ENCODE peak calls at places on chromosomes 3 and 15, in nine cellular contexts. U, P, Y, A, R, W, N, V and Q are unnamed samples.

GRCh38 chr3:129732200-129732876 is 125.9 kb upstream of the PLXND1 start:
- DNase-seq in N (peak; percentile 69), V (no peak), R (no peak), A (no peak), P (no peak), Y (no peak), U (no peak), W (no peak), Q (no peak)

GRCh38 chr15:74040115-74040850 is 42.1 kb downstream of the GOLGA6A start:
- DNase-seq in A (no peak), V (no peak), Y (peak; percentile 73), P (no peak), U (peak; percentile 66), R (no peak), N (peak; percentile 48), W (peak; percentile 98), Q (no peak)

GRCh38 chr3:192851821-192852352 is 65.8 kb downstream of the MB21D2 start:
- DNase-seq in P (peak; percentile 39), N (peak; percentile 93), W (peak; percentile 87), V (no peak), Y (no peak), R (peak; percentile 79), A (peak; percentile 88), U (peak; percentile 62), Q (no peak)

GRCh38 chr3:109339714-109340648 is 2.6 kb upstream of the DPPA4 start:
- DNase-seq in W (no peak), A (no peak), P (no peak), Y (no peak), N (no peak), R (no peak), U (no peak), V (no peak), Q (no peak)

GRCh38 chr3:177150970-177151627 is 46.2 kb downstream of the TBL1XR1 start:
- DNase-seq in P (no peak), Y (no peak), A (no peak), N (peak; percentile 83), R (no peak), W (peak; percentile 82), V (peak; percentile 34), U (no peak), Q (peak; percentile 57)

GRCh38 chr15:78640527-78640839 is 527 bp downstream of the CHRNB4 start:
- DNase-seq in Y (no peak), P (no peak), U (no peak), A (no peak), W (no peak), R (no peak), N (no peak), V (peak; percentile 31), Q (no peak)

GRCh38 chr3:192090586-192090985 is 629.6 kb downstream of the PYDC2 start:
- DNase-seq in Y (no peak), A (no peak), W (no peak), U (no peak), P (peak; percentile 3), V (no peak), N (no peak), R (no peak), Q (no peak)

GRCh38 chr3:169998668-169999131 is 32.1 kb downstream of the SEC62 start:
- DNase-seq in P (peak; percentile 23), Y (no peak), A (no peak), W (peak; percentile 89), R (no peak), V (no peak), N (peak; percentile 63), U (no peak), Q (no peak)

GRCh38 chr3:185986201-185986600 is 48.4 kb upstream of the TRA2B start:
- DNase-seq in A (no peak), U (no peak), W (no peak), P (no peak), Y (no peak), R (no peak), V (no peak), N (no peak), Q (no peak)

GRCh38 chr3:102057781-102058421 is 208.6 kb downstream of the NFKBIZ start:
- DNase-seq in W (no peak), Y (no peak), A (no peak), P (no peak), U (no peak), N (peak; percentile 44), V (peak; percentile 40), R (no peak), Q (peak; percentile 43)

GRCh38 chr3:195246608-195247007 is 24.4 kb downstream of the XXYLT1 start:
- DNase-seq in W (no peak), R (no peak), A (no peak), Y (no peak), N (no peak), P (no peak), U (no peak), V (no peak), Q (no peak)

GRCh38 chr3:184737641-184738518 is 26.0 kb upstream of the MAGEF1 start:
- DNase-seq in W (peak; percentile 76), U (no peak), R (peak; percentile 45), N (peak; percentile 97), V (no peak), Y (peak; percentile 7), A (peak; percentile 47), P (no peak), Q (no peak)

GRCh38 chr15:69612112-69612511 is 159.5 kb downstream of the RPLP1 start:
- DNase-seq in V (no peak), Y (no peak), R (no peak), P (no peak), A (no peak), W (no peak), N (no peak), U (no peak), Q (no peak)

GRCh38 chr15:41926184-41927056 is 32.6 kb upstream of the SPTBN5 start:
- DNase-seq in W (no peak), U (no peak), Y (no peak), A (peak; percentile 45), P (no peak), V (no peak), R (no peak), N (no peak), Q (no peak)
- TF ChIP-seq CTCF in W (no peak), U (no peak), Y (no peak), A (no peak), P (no peak), V (no peak), R (no peak), N (no peak), Q (no peak)

GRCh38 chr3:31532587-31533168 is at the start of gene STT3B:
- DNase-seq in P (peak; percentile 90), Y (no peak), A (peak; percentile 84), R (no peak), W (peak; percentile 81), V (peak; percentile 84), U (peak; percentile 82), N (peak; percentile 88), Q (peak; percentile 86)

GRCh38 chr3:31531992-31532586 is 636 bp upstream of the STT3B start:
- DNase-seq in U (peak; percentile 99), N (peak; percentile 98), R (peak; percentile 99), V (peak; percentile 99), A (peak; percentile 100), P (peak; percentile 99), W (peak; percentile 99), Y (peak; percentile 99), Q (peak; percentile 99)

GRCh38 chr3:31531465-31531991 is 1.2 kb upstream of the STT3B start:
- DNase-seq in W (no peak), N (no peak), V (no peak), P (no peak), R (no peak), Y (no peak), U (no peak), A (no peak), Q (peak; percentile 91)

GRCh38 chr3:31534036-31534435 is 1.3 kb downstream of the STT3B start:
- DNase-seq in R (no peak), W (peak; percentile 20), A (no peak), N (peak; percentile 27), V (no peak), U (no peak), Y (no peak), P (peak; percentile 69), Q (no peak)

DNA sequence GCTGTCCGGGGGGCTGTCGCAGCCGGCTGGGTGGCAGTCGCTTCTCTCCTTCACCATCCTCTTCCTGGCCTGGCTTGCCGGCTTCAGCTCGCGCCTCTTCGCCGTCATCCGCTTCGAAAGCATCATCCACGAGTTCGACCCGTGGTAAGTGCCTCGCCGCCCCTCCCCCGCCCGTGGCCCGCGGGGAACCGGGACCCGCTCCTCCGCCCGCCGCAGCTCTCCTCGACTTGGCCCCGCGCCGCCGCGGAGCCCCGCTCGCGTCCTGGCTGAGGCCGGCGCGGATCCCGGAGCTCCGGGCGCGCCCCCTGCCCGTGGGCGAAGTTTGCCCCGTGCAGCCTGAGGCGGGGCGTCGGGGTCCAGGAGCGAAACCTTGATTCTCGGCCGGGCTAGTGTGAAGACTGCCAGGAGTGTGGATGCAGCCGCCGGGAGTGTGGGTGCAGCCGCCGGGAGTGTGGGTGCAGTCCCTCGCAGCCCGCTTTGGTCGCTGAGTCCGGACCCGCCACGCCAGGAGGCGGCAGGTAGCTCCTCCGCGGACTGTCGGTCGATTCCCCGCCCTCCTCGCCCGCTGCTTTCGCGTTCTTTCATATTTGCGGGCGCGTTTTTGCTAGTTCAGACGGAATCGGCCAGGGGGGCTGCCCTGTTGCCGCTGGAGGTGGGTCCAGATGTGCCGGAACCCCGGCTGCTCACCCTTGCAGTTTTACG is 595 bp downstream of the STT3B start:
- DNase-seq in Y (peak; percentile 61), N (peak; percentile 43), R (peak; percentile 39), W (peak; percentile 20), A (peak; percentile 52), P (peak; percentile 55), U (peak; percentile 64), V (peak; percentile 39), Q (peak; percentile 74)
- TF ChIP-seq CTCF in Y (no peak), N (no peak), R (no peak), W (no peak), A (no peak), P (no peak), U (peak; percentile 14), V (no peak), Q (no peak)

DNA sequence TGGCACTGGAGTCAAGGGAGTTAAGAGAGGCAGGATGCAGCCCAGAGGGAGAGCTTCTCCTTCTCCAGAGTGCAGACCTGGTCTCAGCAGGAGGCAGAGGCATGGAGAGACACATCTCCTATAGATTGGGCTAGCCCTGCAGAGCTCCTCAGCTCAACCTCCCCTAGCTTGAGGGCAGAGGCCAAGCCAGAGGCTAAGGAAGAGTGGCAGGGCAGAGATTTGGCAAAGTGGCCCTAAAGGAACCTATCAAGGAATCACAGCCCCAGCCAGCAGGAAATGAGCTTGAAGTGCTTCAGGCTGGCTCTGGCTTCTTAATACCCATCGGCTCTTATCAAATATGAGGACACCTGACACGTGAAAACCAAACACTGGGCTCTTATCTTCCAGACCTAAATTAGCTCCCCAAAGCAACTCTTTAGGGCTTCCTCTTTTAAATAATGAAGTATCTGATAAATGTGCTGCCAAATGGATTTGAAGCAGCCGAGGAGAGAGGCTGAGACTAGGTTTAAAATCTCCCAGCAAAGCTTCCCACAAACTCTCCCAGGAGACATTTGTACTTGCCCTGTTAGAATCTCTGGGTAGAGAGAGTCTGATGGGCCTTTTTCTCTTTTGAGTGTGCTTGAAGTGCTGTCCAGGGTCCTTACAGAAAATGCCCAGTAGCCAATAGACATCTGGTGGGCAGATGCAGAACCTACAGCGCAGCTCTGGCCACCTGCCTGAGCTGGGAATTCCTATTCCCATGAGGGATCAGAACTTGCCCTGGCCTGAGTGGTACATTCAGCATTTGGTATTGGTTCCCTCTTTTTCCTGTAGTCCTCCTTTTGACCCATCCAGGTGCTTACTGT is 271.4 kb downstream of the CLSTN2 start:
- DNase-seq in A (no peak), U (no peak), V (peak; percentile 11), Y (no peak), P (peak; percentile 16), R (no peak), W (peak; percentile 31), N (peak; percentile 39), Q (no peak)
- TF ChIP-seq CTCF in A (no peak), U (peak; percentile 25), V (no peak), Y (no peak), P (no peak), R (no peak), W (peak; percentile 4), N (peak; percentile 38), Q (no peak)

GRCh38 chr3:25592510-25592968 is 72.2 kb downstream of the TOP2B start:
- DNase-seq in A (no peak), P (peak; percentile 79), Y (peak; percentile 58), U (peak; percentile 43), W (peak; percentile 77), R (no peak), V (no peak), N (peak; percentile 76), Q (peak; percentile 23)
- TF ChIP-seq CTCF in A (no peak), P (no peak), Y (peak; percentile 28), U (peak; percentile 22), W (peak; percentile 43), R (no peak), V (peak; percentile 5), N (no peak), Q (no peak)